ENCODE peak calls at places on chromosomes 7 and 10, in six cellular contexts. Q, R, H, C, Y and P are unnamed samples.

GRCh38 chr10:97713351-97713827 is at the start of gene MARVELD1:
- DNase-seq in Q (peak), R (peak), H (peak), C (peak), Y (peak), P (no peak)

GRCh38 chr7:71538210-71538609 is 406.3 kb downstream of the GALNT17 start:
- DNase-seq in Q (no peak), R (no peak), H (no peak), C (no peak), Y (no peak), P (no peak)

GRCh38 chr7:113698556-113699220 is 220.1 kb downstream of the PPP1R3A start:
- DNase-seq in Q (peak), R (peak), H (peak), C (peak), Y (no peak), P (peak)

GRCh38 chr7:6254891-6255290 is 17.5 kb downstream of the CYTH3 start:
- DNase-seq in Q (no peak), R (peak), H (no peak), C (no peak), Y (no peak), P (no peak)

GRCh38 chr7:81114682-81115081 is 195.8 kb upstream of the SEMA3C start:
- DNase-seq in Q (peak), R (peak), H (no peak), C (no peak), Y (no peak), P (no peak)

GRCh38 chr10:9254353-9254752 is 1199.9 kb downstream of the GATA3 start:
- DNase-seq in Q (peak), R (peak), H (no peak), C (no peak), Y (no peak), P (no peak)

GRCh38 chr10:102283488-102283887 is 38.2 kb downstream of the GBF1 start:
- DNase-seq in Q (peak), R (no peak), H (no peak), C (no peak), Y (no peak), P (no peak)

GRCh38 chr7:152442330-152442835 is 6.6 kb upstream of the KMT2C start:
- DNase-seq in Q (no peak), R (no peak), H (no peak), C (no peak), Y (no peak), P (no peak)

GRCh38 chr7:137953043-137953691 is 48.7 kb downstream of the CREB3L2 start:
- DNase-seq in Q (no peak), R (peak), H (no peak), C (peak), Y (no peak), P (no peak)

GRCh38 chr10:3775671-3776551 is 9.1 kb downstream of the KLF6 start:
- DNase-seq in Q (peak), R (peak), H (peak), C (peak), Y (peak), P (no peak)

GRCh38 chr10:132104062-132104461 is 38.3 kb downstream of the JAKMIP3 start:
- DNase-seq in Q (no peak), R (no peak), H (no peak), C (no peak), Y (no peak), P (no peak)

GRCh38 chr7:83648464-83649241 is at the start of gene SEMA3E:
- DNase-seq in Q (peak), R (peak), H (peak), C (peak), Y (peak), P (no peak)

GRCh38 chr7:29413511-29414178 is 150.0 kb upstream of the PRR15 start:
- DNase-seq in Q (peak), R (no peak), H (no peak), C (no peak), Y (no peak), P (no peak)

GRCh38 chr7:129781856-129782256 is 170.3 kb downstream of the NRF1 start:
- DNase-seq in Q (no peak), R (no peak), H (no peak), C (no peak), Y (peak), P (no peak)

GRCh38 chr10:47027108-47027811 is 116.0 kb downstream of the PTPN20 start:
- DNase-seq in Q (no peak), R (no peak), H (no peak), C (no peak), Y (peak), P (no peak)

GRCh38 chr7:112721395-112721794 is 68.8 kb downstream of the TMEM168 start:
- DNase-seq in Q (no peak), R (no peak), H (no peak), C (no peak), Y (no peak), P (no peak)

GRCh38 chr10:79202188-79203013 is 133.6 kb downstream of the ZMIZ1 start:
- DNase-seq in Q (no peak), R (peak), H (peak), C (peak), Y (peak), P (peak)

GRCh38 chr7:138001529-138002095 is at the start of gene CREB3L2:
- DNase-seq in Q (no peak), R (peak), H (peak), C (peak), Y (peak), P (no peak)

GRCh38 chr10:5970527-5970926 is 6.8 kb downstream of the IL15RA start:
- DNase-seq in Q (no peak), R (no peak), H (no peak), C (no peak), Y (no peak), P (no peak)

GRCh38 chr7:2471022-2471329 is 5.2 kb downstream of the GRIFIN start:
- DNase-seq in Q (peak), R (peak), H (no peak), C (no peak), Y (no peak), P (no peak)

GRCh38 chr10:111076682-111077661 is at the start of gene ADRA2A:
- DNase-seq in Q (peak), R (peak), H (peak), C (peak), Y (peak), P (no peak)

GRCh38 chr7:100681491-100682227 is 8.1 kb downstream of the GNB2 start:
- DNase-seq in Q (no peak), R (no peak), H (no peak), C (no peak), Y (no peak), P (no peak)

GRCh38 chr7:39954694-39955093 is 4.6 kb downstream of the CDK13 start:
- DNase-seq in Q (no peak), R (no peak), H (no peak), C (no peak), Y (no peak), P (peak)

GRCh38 chr7:155211173-155211572 is 86.5 kb upstream of the INSIG1 start:
- DNase-seq in Q (no peak), R (no peak), H (no peak), C (no peak), Y (no peak), P (no peak)

GRCh38 chr7:12397671-12398070 is 6.0 kb downstream of the VWDE start:
- DNase-seq in Q (no peak), R (no peak), H (no peak), C (no peak), Y (no peak), P (no peak)

GRCh38 chr7:12398186-12398585 is 5.5 kb downstream of the VWDE start:
- DNase-seq in Q (no peak), R (no peak), H (no peak), C (no peak), Y (no peak), P (no peak)

GRCh38 chr7:12402365-12402725 is 1.3 kb downstream of the VWDE start:
- DNase-seq in Q (no peak), R (no peak), H (no peak), C (no peak), Y (no peak), P (no peak)

GRCh38 chr7:12403287-12404181 is at the start of gene VWDE:
- DNase-seq in Q (peak), R (peak), H (peak), C (peak), Y (peak), P (no peak)

GRCh38 chr7:12401538-12402364 is 1.9 kb downstream of the VWDE start:
- DNase-seq in Q (no peak), R (no peak), H (no peak), C (no peak), Y (no peak), P (no peak)
- H3K4me2 ChIP-seq in Q (no peak), R (no peak), H (peak), C (no peak), Y (peak), P (no peak)

DNA sequence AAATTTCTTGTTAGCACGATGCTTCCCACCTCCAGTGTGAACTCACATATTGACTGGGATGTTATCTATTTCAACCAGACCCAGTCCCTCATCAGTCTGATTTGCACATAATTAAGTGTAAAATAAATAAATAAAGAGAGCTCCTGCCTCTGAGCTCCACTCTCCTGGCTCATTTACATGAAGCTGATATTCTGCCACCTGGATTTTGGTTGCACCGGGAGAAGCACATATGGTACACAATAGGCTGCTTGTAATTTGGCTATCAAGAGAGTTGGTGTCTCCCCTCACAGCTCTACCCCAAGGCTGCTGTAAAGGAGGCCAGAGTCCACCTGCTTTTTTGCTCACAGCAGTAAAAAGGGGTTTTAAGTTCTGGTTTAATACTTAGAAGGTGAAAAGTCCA is 610.5 kb downstream of the KCNMA1 start:
- DNase-seq in Q (no peak), R (no peak), H (no peak), C (no peak), Y (no peak), P (no peak)
- H3K4me2 ChIP-seq in Q (no peak), R (no peak), H (no peak), C (no peak), Y (no peak), P (no peak)

GRCh38 chr10:70909326-70909935 is 21.1 kb upstream of the PCBD1 start:
- DNase-seq in Q (no peak), R (no peak), H (no peak), C (no peak), Y (no peak), P (no peak)

GRCh38 chr10:70910486-70911350 is 22.4 kb upstream of the PCBD1 start:
- DNase-seq in Q (no peak), R (no peak), H (no peak), C (no peak), Y (no peak), P (no peak)

GRCh38 chr10:70907619-70908425 is 19.5 kb upstream of the PCBD1 start:
- DNase-seq in Q (no peak), R (no peak), H (no peak), C (no peak), Y (no peak), P (no peak)

GRCh38 chr10:70906953-70907618 is 18.7 kb upstream of the PCBD1 start:
- DNase-seq in Q (no peak), R (no peak), H (no peak), C (no peak), Y (no peak), P (no peak)

DNA sequence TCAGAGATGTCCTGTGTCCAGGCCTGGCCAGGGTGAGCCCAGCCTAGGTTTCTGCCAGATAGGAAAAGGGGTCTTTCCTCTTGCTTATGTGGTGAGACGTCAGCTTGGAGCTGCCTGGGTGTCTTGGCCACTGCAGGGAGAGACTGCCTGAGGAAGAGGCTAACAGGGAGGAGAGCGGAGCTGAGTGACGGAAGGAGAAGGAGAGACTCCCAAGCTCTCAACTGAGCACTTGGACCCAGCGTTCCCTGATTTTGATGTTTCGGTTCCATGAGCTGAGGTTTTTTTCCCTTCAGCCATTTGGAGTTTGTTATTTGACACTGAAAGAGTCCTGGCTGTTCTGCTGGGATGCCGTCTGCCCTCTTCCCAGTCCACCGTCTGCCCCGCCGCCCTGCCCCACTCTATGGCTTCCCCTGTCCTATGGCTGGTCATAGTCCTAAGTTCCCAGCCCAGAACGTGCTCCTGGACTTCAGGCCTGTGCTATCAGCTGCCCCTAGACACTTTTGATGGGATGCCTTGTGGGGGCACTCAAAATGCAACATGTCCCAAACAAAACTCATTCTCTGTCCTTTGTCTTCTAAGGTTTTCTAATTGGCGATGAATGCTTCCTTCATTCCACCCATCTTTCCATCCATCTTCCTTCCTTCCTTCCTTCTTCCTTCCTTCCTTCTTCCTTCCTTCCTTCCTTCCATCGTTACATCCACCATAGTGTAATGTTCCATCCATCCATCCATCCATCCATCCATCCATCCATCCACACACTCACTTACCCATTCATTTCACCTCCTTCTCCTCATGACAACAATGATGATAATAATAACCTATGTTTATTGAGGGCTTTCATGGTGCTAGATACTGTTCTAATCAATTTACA is 20.3 kb upstream of the PCBD1 start:
- DNase-seq in Q (no peak), R (no peak), H (no peak), C (no peak), Y (no peak), P (no peak)
- H3K4me2 ChIP-seq in Q (no peak), R (no peak), H (no peak), C (no peak), Y (no peak), P (no peak)

GRCh38 chr10:48693206-48693605 is 8.5 kb downstream of the WDFY4 start:
- DNase-seq in Q (no peak), R (no peak), H (no peak), C (no peak), Y (no peak), P (no peak)

GRCh38 chr10:48695636-48696534 is 11.2 kb downstream of the WDFY4 start:
- DNase-seq in Q (no peak), R (no peak), H (no peak), C (no peak), Y (no peak), P (no peak)

GRCh38 chr10:48696535-48696873 is 11.8 kb downstream of the WDFY4 start:
- DNase-seq in Q (no peak), R (no peak), H (no peak), C (no peak), Y (no peak), P (peak)

GRCh38 chr10:48692748-48693147 is 8.1 kb downstream of the WDFY4 start:
- DNase-seq in Q (no peak), R (no peak), H (no peak), C (no peak), Y (no peak), P (no peak)

DNA sequence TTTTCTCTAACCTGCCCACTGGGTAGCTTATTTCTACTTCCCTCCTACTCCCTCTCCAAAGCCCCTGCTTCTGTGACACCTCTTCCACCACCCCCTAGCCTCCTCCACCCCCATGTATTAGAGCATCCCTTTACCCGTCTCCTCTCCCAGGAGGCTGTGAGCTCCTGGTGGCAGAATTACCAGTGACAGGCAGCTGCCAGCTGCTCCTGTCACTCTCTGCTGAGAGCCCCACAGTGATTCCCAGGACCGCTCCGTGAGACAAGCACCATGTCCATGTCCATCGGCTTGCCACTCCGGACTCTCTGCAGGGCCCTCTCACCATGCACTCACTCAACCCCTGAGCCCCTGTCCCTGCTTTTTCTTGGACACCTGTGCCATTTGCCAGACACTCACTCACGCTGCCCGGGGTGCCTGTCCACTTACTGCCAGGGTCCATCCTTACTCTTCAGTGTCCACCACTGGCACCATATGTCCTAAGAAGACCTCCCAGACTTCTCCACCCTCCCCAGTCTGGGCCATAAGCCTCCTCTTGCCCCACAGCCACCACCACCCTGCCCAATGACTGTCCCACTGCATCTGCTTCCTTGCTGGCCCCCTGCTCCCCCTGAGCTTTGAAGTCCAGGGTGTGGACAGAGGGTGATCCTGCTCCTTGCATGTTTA is 9.8 kb downstream of the WDFY4 start:
- DNase-seq in Q (no peak), R (no peak), H (no peak), C (no peak), Y (no peak), P (no peak)
- H3K4me2 ChIP-seq in Q (no peak), R (no peak), H (no peak), C (no peak), Y (no peak), P (no peak)

GRCh38 chr10:114932945-114933344 is 5.0 kb upstream of the TRUB1 start:
- DNase-seq in Q (no peak), R (no peak), H (no peak), C (no peak), Y (no peak), P (no peak)
- H3K4me2 ChIP-seq in Q (no peak), R (no peak), H (no peak), C (no peak), Y (no peak), P (no peak)

DNA sequence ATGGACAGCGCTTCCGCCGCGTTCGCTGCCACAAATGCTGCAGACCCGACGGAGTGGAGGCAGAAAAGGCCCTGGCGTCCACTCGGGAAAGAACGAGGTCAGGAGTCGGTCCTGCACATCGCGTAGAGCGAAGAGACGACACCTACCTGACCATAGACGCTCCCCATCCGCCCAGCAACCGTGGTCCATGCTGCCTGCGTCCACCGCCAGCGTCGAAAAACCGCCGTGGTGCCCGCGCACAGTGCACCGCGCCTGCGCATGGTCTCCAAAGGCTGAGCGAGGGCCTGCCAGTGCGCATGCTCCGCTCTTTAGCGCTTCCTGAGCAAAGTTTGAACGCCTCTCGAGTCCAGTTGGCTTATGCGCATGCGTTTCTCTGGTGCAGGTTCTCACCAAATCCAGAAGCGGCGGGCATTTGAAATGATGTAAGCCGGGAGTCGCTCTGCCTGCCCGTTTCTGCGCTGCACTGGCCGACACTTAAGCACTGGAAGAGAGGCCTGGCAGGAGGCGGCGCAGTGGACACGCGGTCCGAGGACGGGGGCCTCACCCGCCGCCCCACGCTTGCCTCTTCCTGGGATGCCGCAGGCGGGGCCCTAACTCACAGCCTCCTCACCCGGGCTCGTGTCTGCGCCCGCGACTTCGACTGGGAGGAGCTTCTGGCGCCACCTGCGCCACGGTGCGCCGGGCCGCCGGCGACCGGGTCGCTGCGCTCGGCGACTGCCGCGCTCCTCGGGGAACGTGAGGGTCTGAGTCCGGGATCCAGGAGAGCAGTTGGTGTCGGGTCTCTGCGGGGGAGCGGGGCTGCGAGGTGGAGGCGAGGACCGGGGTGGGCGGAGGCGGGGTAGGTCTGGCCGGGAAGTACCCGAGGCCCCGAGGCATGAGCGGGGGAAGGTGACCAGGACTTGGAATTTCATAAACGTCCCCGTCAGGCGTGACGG is at the start of gene FAM24B:
- DNase-seq in Q (peak), R (peak), H (peak), C (no peak), Y (peak), P (peak)
- H3K4me2 ChIP-seq in Q (peak), R (peak), H (peak), C (no peak), Y (no peak), P (peak)

GRCh38 chr7:88329532-88330463 is 23.1 kb upstream of the STEAP4 start:
- DNase-seq in Q (no peak), R (no peak), H (no peak), C (no peak), Y (no peak), P (no peak)
- H3K4me2 ChIP-seq in Q (no peak), R (no peak), H (no peak), C (no peak), Y (no peak), P (no peak)

DNA sequence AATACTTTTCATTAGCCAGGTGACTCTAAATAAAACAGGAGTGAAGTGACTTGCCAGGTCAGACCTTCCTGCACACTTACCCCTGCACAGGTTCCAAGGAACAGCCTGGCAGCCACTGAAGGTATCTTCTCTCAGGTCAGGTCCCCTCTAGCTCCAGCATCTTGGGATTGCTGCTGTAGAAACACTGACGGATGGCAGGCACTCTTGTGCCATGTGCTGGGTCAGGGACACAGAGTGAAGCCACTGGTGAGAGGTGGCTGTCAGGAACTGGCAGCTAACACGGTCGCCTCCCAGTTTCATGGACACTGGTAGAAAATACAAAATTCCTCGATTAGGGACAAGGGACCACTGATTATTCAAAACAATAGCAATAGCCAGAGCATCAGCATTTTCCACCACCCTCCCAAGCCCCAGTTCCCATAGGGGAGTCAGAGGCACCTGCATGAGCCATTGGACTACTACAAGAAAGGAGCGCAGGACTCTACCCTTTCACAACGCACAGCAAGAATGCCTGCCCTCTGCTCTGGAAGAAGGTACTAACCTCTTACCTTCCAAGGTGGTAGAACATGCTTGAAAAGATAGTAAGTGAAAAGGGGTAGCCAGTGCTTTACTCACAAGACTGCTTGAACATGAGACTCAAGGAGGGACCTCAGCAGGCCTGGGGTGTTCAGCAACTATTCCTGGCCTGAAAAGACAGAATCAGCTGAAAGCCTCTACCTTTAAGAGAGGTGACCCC is 5.1 kb upstream of the MYO1G start:
- DNase-seq in Q (no peak), R (no peak), H (no peak), C (no peak), Y (no peak), P (no peak)
- H3K4me2 ChIP-seq in Q (peak), R (peak), H (peak), C (no peak), Y (peak), P (peak)